ENCODE peak calls at places on chromosome 16, in five cellular contexts. E is A549, N is HepG2, G is K562, U is H1. Q is an unnamed sample.
A peak's percentile ranks its signal among the peaks of the same experiment; 100 is the strongest.

GRCh38 chr16:59510008-59510424 is 775.9 kb upstream of the GOT2 start:
- DNase-seq in E (peak; percentile 74), N (no peak), G (no peak), U (no peak), Q (no peak)

GRCh38 chr16:68447721-68448359 is 468 bp downstream of the SMPD3 start:
- DNase-seq in E (no peak), N (no peak), G (no peak), U (no peak), Q (no peak)

GRCh38 chr16:6682142-6682811 is 650.4 kb upstream of the RBFOX1 start:
- DNase-seq in E (peak; percentile 14), N (peak; percentile 20), G (peak; percentile 60), U (peak; percentile 53), Q (no peak)

GRCh38 chr16:53816211-53816610 is 112.3 kb downstream of the FTO start:
- DNase-seq in E (no peak), N (no peak), G (no peak), U (no peak), Q (no peak)

GRCh38 chr16:5071341-5071680 is 332 bp upstream of the ALG1 start:
- DNase-seq in E (no peak), N (no peak), G (no peak), U (no peak), Q (no peak)

GRCh38 chr16:57544129-57544653 is 1.7 kb downstream of the ADGRG5 start:
- DNase-seq in E (no peak), N (no peak), G (peak; percentile 59), U (no peak), Q (no peak)

GRCh38 chr16:2039286-2040030 is 8.2 kb downstream of the NTHL1 start:
- DNase-seq in E (peak; percentile 96), N (peak; percentile 90), G (peak; percentile 41), U (no peak), Q (no peak)

GRCh38 chr16:83908798-83909197 is 9.9 kb downstream of the MLYCD start:
- DNase-seq in E (no peak), N (no peak), G (no peak), U (no peak), Q (no peak)

GRCh38 chr16:73191111-73192046 is 143.5 kb upstream of the ZFHX3 start:
- DNase-seq in E (no peak), N (no peak), G (no peak), U (no peak), Q (no peak)

GRCh38 chr16:11986521-11987057 is 10.1 kb downstream of the SNX29 start:
- DNase-seq in E (no peak), N (no peak), G (no peak), U (no peak), Q (no peak)

GRCh38 chr16:24255446-24256352 is at the start of gene CACNG3:
- DNase-seq in E (peak; percentile 10), N (peak; percentile 37), G (peak; percentile 83), U (peak; percentile 46), Q (peak; percentile 30)

GRCh38 chr16:71629617-71630016 is 3.6 kb downstream of the MARVELD3 start:
- DNase-seq in E (no peak), N (no peak), G (no peak), U (no peak), Q (no peak)

GRCh38 chr16:71630808-71631207 is 4.8 kb downstream of the MARVELD3 start:
- DNase-seq in E (no peak), N (no peak), G (no peak), U (no peak), Q (no peak)

GRCh38 chr16:71627631-71628236 is 1.8 kb downstream of the MARVELD3 start:
- DNase-seq in E (no peak), N (no peak), G (peak; percentile 31), U (no peak), Q (no peak)

GRCh38 chr16:71626858-71627213 is 852 bp downstream of the MARVELD3 start:
- DNase-seq in E (no peak), N (no peak), G (peak; percentile 33), U (no peak), Q (no peak)

GRCh38 chr16:71628810-71629209 is 2.8 kb downstream of the MARVELD3 start:
- DNase-seq in E (no peak), N (no peak), G (no peak), U (no peak), Q (peak; percentile 54)
- H3K4me2 ChIP-seq in E (no peak overlapping the region), N (no peak overlapping the region), G (no peak overlapping the region), U (no peak overlapping the region), Q (no peak overlapping the region)

DNA sequence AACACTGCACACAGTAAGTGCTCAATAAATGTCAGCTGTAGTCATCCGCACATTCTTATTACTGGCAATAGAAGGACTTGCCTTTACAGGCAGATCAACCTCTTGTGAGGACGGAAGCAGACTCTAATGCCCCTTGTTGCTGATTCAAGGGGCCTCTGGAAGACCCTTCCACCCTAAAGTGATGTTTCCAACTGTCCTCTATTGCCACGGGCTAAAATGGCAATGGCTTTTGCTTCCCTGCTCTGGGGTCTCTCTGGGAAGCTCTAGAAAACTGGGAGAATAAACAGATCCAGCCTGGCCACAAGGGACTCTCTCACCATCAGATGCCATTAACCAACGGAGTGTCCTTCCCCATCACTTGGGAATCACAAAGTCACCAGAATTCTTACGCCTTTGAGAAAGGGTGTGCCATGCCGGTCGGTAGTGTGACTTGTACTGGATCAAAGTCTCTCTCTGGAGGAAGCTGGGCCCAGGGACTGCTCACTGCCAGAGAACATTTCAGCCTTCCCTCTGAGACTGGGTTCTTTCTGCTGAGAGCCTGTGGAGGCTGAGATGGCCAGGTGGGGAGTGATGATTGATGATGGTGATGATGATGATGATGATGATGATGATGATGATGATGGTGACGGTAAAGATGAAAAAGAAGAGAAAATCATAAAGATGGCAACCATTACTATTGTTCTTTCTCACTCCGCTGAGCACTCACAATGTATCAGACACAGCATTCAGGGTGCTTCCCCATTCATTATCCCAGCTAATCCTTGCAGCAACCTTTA is 146.8 kb downstream of the CYLD start:
- DNase-seq in E (no peak), N (no peak), G (no peak), U (no peak), Q (no peak)
- TF ChIP-seq JUN in E (no peak), N (no peak), G (no peak), U (no peak), Q (no peak)

GRCh38 chr16:10741844-10742243 is 1.8 kb upstream of the NUBP1 start:
- DNase-seq in E (no peak), N (no peak), G (no peak), U (no peak), Q (no peak)

GRCh38 chr16:10740000-10740844 is 3.4 kb upstream of the NUBP1 start:
- DNase-seq in E (no peak), N (no peak), G (no peak), U (no peak), Q (no peak)

GRCh38 chr16:10743227-10743609 is 424 bp upstream of the NUBP1 start:
- DNase-seq in E (no peak), N (no peak), G (no peak), U (no peak), Q (no peak)

GRCh38 chr16:10738231-10739077 is 5.2 kb upstream of the NUBP1 start:
- DNase-seq in E (peak; percentile 84), N (peak; percentile 92), G (peak; percentile 58), U (no peak), Q (peak; percentile 24)

GRCh38 chr16:10740845-10741208 is 2.8 kb upstream of the NUBP1 start:
- DNase-seq in E (no peak), N (no peak), G (no peak), U (no peak), Q (no peak)
- H3K4me2 ChIP-seq in E (no peak overlapping the region), N (no peak overlapping the region), G (no peak overlapping the region), U (no peak overlapping the region), Q (no peak overlapping the region)

DNA sequence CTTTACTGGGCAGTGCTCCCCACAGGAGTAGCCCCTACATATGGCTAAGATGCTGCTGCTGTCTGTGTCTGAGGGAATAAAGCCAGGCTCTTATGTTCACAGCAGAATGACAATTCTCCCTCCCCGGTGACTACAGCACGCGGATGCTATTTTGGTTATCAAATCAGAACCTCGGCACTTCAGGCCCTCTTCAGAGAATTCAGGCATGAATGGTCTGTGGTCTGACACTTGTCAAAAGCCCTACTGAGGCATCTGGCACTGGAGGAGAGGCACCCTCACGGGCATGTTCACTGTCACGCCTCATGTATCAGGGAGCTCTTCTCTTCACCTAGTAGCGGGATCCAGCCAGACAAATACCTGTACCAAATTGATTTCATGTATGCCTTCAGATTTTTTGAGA is 30.4 kb downstream of the KIAA0513 start:
- DNase-seq in E (no peak), N (no peak), G (no peak), U (no peak), Q (no peak)
- TF ChIP-seq JUN in E (no peak), N (no peak), G (no peak), U (no peak), Q (no peak)

Q was measured in endothelial cell of umbilical vein.